ENCODE peak calls at places on chromosome 9, in five cellular contexts. One of them, this sample, is unnamed.

GRCh38 chr9:37622462-37622861 is 28.3 kb upstream of the FRMPD1 start:
- DNase-seq in activated T-helper 1 cell treated with Interleukin-2 at 50 U/mL for 16 hours: no peak
- DNase-seq in memory B cell: no peak
- DNase-seq in lower leg skin: no peak
- DNase-seq in EL: no peak
- DNase-seq in this sample: no peak

GRCh38 chr9:126879288-126879687 is 18.8 kb downstream of the ZBTB34 start:
- DNase-seq in activated T-helper 1 cell treated with Interleukin-2 at 50 U/mL for 16 hours: no peak
- DNase-seq in memory B cell: no peak
- DNase-seq in EL: no peak
- DNase-seq in lower leg skin: no peak
- DNase-seq in this sample: no peak

GRCh38 chr9:129624947-129625346 is 1.0 kb upstream of the NTMT1 start:
- DNase-seq in lower leg skin: no peak
- DNase-seq in memory B cell: no peak
- DNase-seq in EL: no peak
- DNase-seq in activated T-helper 1 cell treated with Interleukin-2 at 50 U/mL for 16 hours: no peak
- DNase-seq in this sample: no peak

GRCh38 chr9:129866373-129867137 is 31.3 kb downstream of the USP20 start:
- DNase-seq in lower leg skin: no peak
- DNase-seq in memory B cell: no peak
- DNase-seq in activated T-helper 1 cell treated with Interleukin-2 at 50 U/mL for 16 hours: peak
- DNase-seq in EL: no peak
- DNase-seq in this sample: no peak

GRCh38 chr9:4298255-4299005 is 1.4 kb downstream of the GLIS3 start:
- DNase-seq in EL: no peak
- DNase-seq in lower leg skin: peak
- DNase-seq in memory B cell: no peak
- DNase-seq in activated T-helper 1 cell treated with Interleukin-2 at 50 U/mL for 16 hours: no peak
- DNase-seq in this sample: peak

GRCh38 chr9:104232781-104233341 is 138.8 kb downstream of the SMC2 start:
- DNase-seq in EL: peak
- DNase-seq in lower leg skin: no peak
- DNase-seq in memory B cell: no peak
- DNase-seq in activated T-helper 1 cell treated with Interleukin-2 at 50 U/mL for 16 hours: no peak
- DNase-seq in this sample: no peak

GRCh38 chr9:136544549-136545064 is 1.2 kb downstream of the NOTCH1 start:
- DNase-seq in EL: peak
- DNase-seq in activated T-helper 1 cell treated with Interleukin-2 at 50 U/mL for 16 hours: peak
- DNase-seq in memory B cell: peak
- DNase-seq in lower leg skin: peak
- DNase-seq in this sample: no peak

GRCh38 chr9:137037483-137037882 is 5.6 kb upstream of the FUT7 start:
- DNase-seq in EL: no peak
- DNase-seq in activated T-helper 1 cell treated with Interleukin-2 at 50 U/mL for 16 hours: no peak
- DNase-seq in lower leg skin: no peak
- DNase-seq in memory B cell: no peak
- DNase-seq in this sample: no peak

GRCh38 chr9:131618071-131618479 is 72.8 kb downstream of the PRRT1B start:
- DNase-seq in activated T-helper 1 cell treated with Interleukin-2 at 50 U/mL for 16 hours: no peak
- DNase-seq in memory B cell: no peak
- DNase-seq in lower leg skin: no peak
- DNase-seq in EL: peak
- DNase-seq in this sample: peak

GRCh38 chr9:38332625-38333024 is 59.9 kb upstream of the ALDH1B1 start:
- DNase-seq in memory B cell: no peak
- DNase-seq in EL: no peak
- DNase-seq in lower leg skin: no peak
- DNase-seq in activated T-helper 1 cell treated with Interleukin-2 at 50 U/mL for 16 hours: no peak
- DNase-seq in this sample: no peak

GRCh38 chr9:107484117-107484723 is 5.3 kb downstream of the KLF4 start:
- DNase-seq in lower leg skin: peak
- DNase-seq in memory B cell: no peak
- DNase-seq in activated T-helper 1 cell treated with Interleukin-2 at 50 U/mL for 16 hours: no peak
- DNase-seq in EL: peak
- DNase-seq in this sample: no peak

GRCh38 chr9:135990468-135991429 is 29.6 kb upstream of the UBAC1 start:
- DNase-seq in memory B cell: no peak
- DNase-seq in activated T-helper 1 cell treated with Interleukin-2 at 50 U/mL for 16 hours: peak
- DNase-seq in EL: peak
- DNase-seq in lower leg skin: no peak
- DNase-seq in this sample: no peak

GRCh38 chr9:87640385-87640795 is 85.5 kb upstream of the CTSL start:
- DNase-seq in lower leg skin: peak
- DNase-seq in activated T-helper 1 cell treated with Interleukin-2 at 50 U/mL for 16 hours: no peak
- DNase-seq in memory B cell: no peak
- DNase-seq in EL: peak
- DNase-seq in this sample: no peak

GRCh38 chr9:134284273-134284672 is 42.0 kb upstream of the RXRA start:
- DNase-seq in lower leg skin: no peak
- DNase-seq in memory B cell: no peak
- DNase-seq in EL: no peak
- DNase-seq in activated T-helper 1 cell treated with Interleukin-2 at 50 U/mL for 16 hours: no peak
- DNase-seq in this sample: peak

GRCh38 chr9:124047106-124047716 is 35.6 kb downstream of the LHX2 start:
- DNase-seq in memory B cell: no peak
- DNase-seq in lower leg skin: no peak
- DNase-seq in activated T-helper 1 cell treated with Interleukin-2 at 50 U/mL for 16 hours: no peak
- DNase-seq in EL: no peak
- DNase-seq in this sample: no peak

GRCh38 chr9:100099722-100100042 is 639 bp downstream of the INVS start:
- DNase-seq in memory B cell: peak
- DNase-seq in lower leg skin: no peak
- DNase-seq in activated T-helper 1 cell treated with Interleukin-2 at 50 U/mL for 16 hours: no peak
- DNase-seq in EL: no peak
- DNase-seq in this sample: no peak

GRCh38 chr9:18422296-18423036 is 51.5 kb upstream of the ADAMTSL1 start:
- DNase-seq in lower leg skin: no peak
- DNase-seq in EL: no peak
- DNase-seq in memory B cell: no peak
- DNase-seq in activated T-helper 1 cell treated with Interleukin-2 at 50 U/mL for 16 hours: no peak
- DNase-seq in this sample: no peak

GRCh38 chr9:100601216-100601615 is 23.3 kb downstream of the CAVIN4 start:
- DNase-seq in EL: peak
- DNase-seq in memory B cell: no peak
- DNase-seq in lower leg skin: no peak
- DNase-seq in activated T-helper 1 cell treated with Interleukin-2 at 50 U/mL for 16 hours: no peak
- DNase-seq in this sample: no peak

GRCh38 chr9:128454991-128455390 is 815 bp upstream of the ODF2 start:
- DNase-seq in memory B cell: no peak
- DNase-seq in activated T-helper 1 cell treated with Interleukin-2 at 50 U/mL for 16 hours: no peak
- DNase-seq in EL: no peak
- DNase-seq in lower leg skin: no peak
- DNase-seq in this sample: no peak

GRCh38 chr9:114216081-114216480 is 60.7 kb downstream of the COL27A1 start:
- DNase-seq in lower leg skin: no peak
- DNase-seq in memory B cell: no peak
- DNase-seq in activated T-helper 1 cell treated with Interleukin-2 at 50 U/mL for 16 hours: no peak
- DNase-seq in EL: peak
- DNase-seq in this sample: no peak

GRCh38 chr9:137339606-137340462 is 37.8 kb upstream of the NRARP start:
- DNase-seq in activated T-helper 1 cell treated with Interleukin-2 at 50 U/mL for 16 hours: no peak
- DNase-seq in lower leg skin: peak
- DNase-seq in EL: no peak
- DNase-seq in memory B cell: no peak
- DNase-seq in this sample: no peak

GRCh38 chr9:131393622-131394463 is at the start of gene PRRC2B:
- DNase-seq in EL: peak
- DNase-seq in activated T-helper 1 cell treated with Interleukin-2 at 50 U/mL for 16 hours: peak
- DNase-seq in lower leg skin: peak
- DNase-seq in memory B cell: peak
- DNase-seq in this sample: peak

GRCh38 chr9:8095531-8096223 is 296.1 kb upstream of the DMAC1 start:
- DNase-seq in memory B cell: no peak
- DNase-seq in EL: no peak
- DNase-seq in activated T-helper 1 cell treated with Interleukin-2 at 50 U/mL for 16 hours: no peak
- DNase-seq in lower leg skin: no peak
- DNase-seq in this sample: no peak

GRCh38 chr9:100472725-100473261 is at the start of gene TMEFF1:
- DNase-seq in memory B cell: peak
- DNase-seq in lower leg skin: no peak
- DNase-seq in EL: peak
- DNase-seq in activated T-helper 1 cell treated with Interleukin-2 at 50 U/mL for 16 hours: peak
- DNase-seq in this sample: no peak

GRCh38 chr9:81861644-81862043 is 66.6 kb upstream of the SPATA31D4 start:
- DNase-seq in activated T-helper 1 cell treated with Interleukin-2 at 50 U/mL for 16 hours: no peak
- DNase-seq in memory B cell: no peak
- DNase-seq in lower leg skin: no peak
- DNase-seq in EL: peak
- DNase-seq in this sample: no peak

GRCh38 chr9:113520109-113520642 is 56.6 kb downstream of the RGS3 start:
- DNase-seq in EL: no peak
- DNase-seq in memory B cell: no peak
- DNase-seq in lower leg skin: no peak
- DNase-seq in activated T-helper 1 cell treated with Interleukin-2 at 50 U/mL for 16 hours: peak
- DNase-seq in this sample: no peak

This sample was measured in right atrium auricular region.